ENCODE peak calls at places on chromosomes 16 and 17, in five cellular contexts. R, Y, H, T and Q are unnamed samples.

GRCh38 chr17:69960755-69961154 is 114.3 kb upstream of the KCNJ16 start:
- DNase-seq in H (no peak), R (no peak), T (no peak), Y (no peak), Q (no peak)

GRCh38 chr17:10031102-10031501 is 126.0 kb upstream of the RCVRN start:
- DNase-seq in T (no peak), H (no peak), R (no peak), Y (no peak), Q (no peak)

GRCh38 chr17:30997842-30998241 is 27.0 kb downstream of the RNF135 start:
- DNase-seq in Y (no peak), R (no peak), H (no peak), T (no peak), Q (no peak)

GRCh38 chr16:12054396-12054795 is 77.9 kb downstream of the SNX29 start:
- DNase-seq in H (no peak), R (no peak), Y (no peak), T (no peak), Q (no peak)

GRCh38 chr17:2179615-2180295 is 123.8 kb downstream of the SMG6 start:
- DNase-seq in Y (peak; percentile 99), T (peak; percentile 77), R (no peak), H (peak; percentile 94), Q (peak; percentile 94)

GRCh38 chr17:79537686-79538085 is 73.2 kb downstream of the RBFOX3 start:
- DNase-seq in Y (no peak), T (no peak), H (no peak), R (no peak), Q (no peak)

GRCh38 chr16:58222532-58223316 is 24.8 kb upstream of the CSNK2A2 start:
- DNase-seq in Y (no peak), H (no peak), R (no peak), T (no peak), Q (no peak)

GRCh38 chr16:84315422-84315821 is 20.7 kb downstream of the WFDC1 start:
- DNase-seq in T (no peak), R (no peak), H (no peak), Y (no peak), Q (no peak)

GRCh38 chr16:2598133-2598641 is 60.4 kb downstream of the PDPK1 start:
- DNase-seq in T (no peak), Y (no peak), R (no peak), H (no peak), Q (no peak)

GRCh38 chr17:30950669-30951399 is 20.0 kb upstream of the RNF135 start:
- DNase-seq in R (no peak), Y (no peak), T (peak; percentile 65), H (peak; percentile 43), Q (peak; percentile 50)

GRCh38 chr17:47703191-47703591 is 9.2 kb downstream of the TBKBP1 start:
- DNase-seq in H (no peak), R (no peak), Y (no peak), T (no peak), Q (no peak)

GRCh38 chr16:10753670-10754069 is 10.0 kb downstream of the NUBP1 start:
- DNase-seq in T (no peak), R (no peak), H (no peak), Y (no peak), Q (no peak)

GRCh38 chr17:15092762-15093161 is 172.4 kb downstream of the PMP22 start:
- DNase-seq in Y (no peak), R (no peak), H (no peak), T (no peak), Q (no peak)

GRCh38 chr17:83024205-83024971 is 55.0 kb upstream of the METRNL start:
- DNase-seq in R (no peak), T (no peak), Y (no peak), H (no peak), Q (no peak)

GRCh38 chr16:27475561-27475960 is 73.6 kb downstream of the IL21R start:
- DNase-seq in T (no peak), Y (no peak), R (no peak), H (no peak), Q (peak; percentile 45)